ENCODE peak calls at places on chromosomes 2 and 18, in eight cellular contexts. One of them, this sample, is unnamed.

GRCh38 chr2:28610583-28611201 is 114.8 kb downstream of the PLB1 start:
- DNase-seq in MM.1S: no peak
- DNase-seq in lower leg skin: no peak
- DNase-seq in cardiac muscle cell: no peak
- DNase-seq in osteocyte: no peak
- DNase-seq in progenitor cell of endocrine pancreas: no peak
- DNase-seq in CD8-positive, alpha-beta T cell: peak
- DNase-seq in left lung: no peak
- DNase-seq in this sample: peak

GRCh38 chr2:154710078-154710477 is 11.6 kb downstream of the KCNJ3 start:
- DNase-seq in MM.1S: no peak
- DNase-seq in lower leg skin: no peak
- DNase-seq in cardiac muscle cell: no peak
- DNase-seq in osteocyte: no peak
- DNase-seq in progenitor cell of endocrine pancreas: no peak
- DNase-seq in CD8-positive, alpha-beta T cell: no peak
- DNase-seq in left lung: no peak
- DNase-seq in this sample: no peak

GRCh38 chr2:238380785-238381184 is 45.9 kb upstream of the ASB1 start:
- DNase-seq in MM.1S: no peak
- DNase-seq in lower leg skin: no peak
- DNase-seq in cardiac muscle cell: no peak
- DNase-seq in osteocyte: no peak
- DNase-seq in progenitor cell of endocrine pancreas: no peak
- DNase-seq in CD8-positive, alpha-beta T cell: no peak
- DNase-seq in left lung: no peak
- DNase-seq in this sample: peak

GRCh38 chr2:85765081-85765731 is 11.4 kb downstream of the ATOH8 start:
- DNase-seq in MM.1S: no peak
- DNase-seq in lower leg skin: no peak
- DNase-seq in cardiac muscle cell: peak
- DNase-seq in osteocyte: no peak
- DNase-seq in progenitor cell of endocrine pancreas: no peak
- DNase-seq in CD8-positive, alpha-beta T cell: no peak
- DNase-seq in left lung: no peak
- DNase-seq in this sample: no peak

GRCh38 chr18:55320399-55321255 is 267.4 kb downstream of the TCF4 start:
- DNase-seq in MM.1S: peak
- DNase-seq in lower leg skin: no peak
- DNase-seq in cardiac muscle cell: no peak
- DNase-seq in osteocyte: no peak
- DNase-seq in progenitor cell of endocrine pancreas: no peak
- DNase-seq in CD8-positive, alpha-beta T cell: no peak
- DNase-seq in left lung: no peak
- DNase-seq in this sample: no peak

GRCh38 chr2:29270606-29271005 is 155.4 kb downstream of the CLIP4 start:
- DNase-seq in MM.1S: no peak
- DNase-seq in lower leg skin: peak
- DNase-seq in cardiac muscle cell: no peak
- DNase-seq in osteocyte: no peak
- DNase-seq in progenitor cell of endocrine pancreas: no peak
- DNase-seq in CD8-positive, alpha-beta T cell: no peak
- DNase-seq in left lung: no peak
- DNase-seq in this sample: no peak

GRCh38 chr2:179440642-179441251 is 176.1 kb upstream of the SESTD1 start:
- DNase-seq in MM.1S: peak
- DNase-seq in lower leg skin: no peak
- DNase-seq in cardiac muscle cell: no peak
- DNase-seq in osteocyte: no peak
- DNase-seq in progenitor cell of endocrine pancreas: no peak
- DNase-seq in CD8-positive, alpha-beta T cell: no peak
- DNase-seq in left lung: no peak
- DNase-seq in this sample: peak

GRCh38 chr2:236080412-236080811 is 87.8 kb downstream of the GBX2 start:
- DNase-seq in MM.1S: no peak
- DNase-seq in lower leg skin: no peak
- DNase-seq in cardiac muscle cell: no peak
- DNase-seq in osteocyte: no peak
- DNase-seq in progenitor cell of endocrine pancreas: no peak
- DNase-seq in CD8-positive, alpha-beta T cell: no peak
- DNase-seq in left lung: no peak
- DNase-seq in this sample: no peak

GRCh38 chr2:232021881-232022280 is 60.4 kb downstream of the DIS3L2 start:
- DNase-seq in MM.1S: no peak
- DNase-seq in lower leg skin: no peak
- DNase-seq in cardiac muscle cell: no peak
- DNase-seq in osteocyte: no peak
- DNase-seq in progenitor cell of endocrine pancreas: no peak
- DNase-seq in CD8-positive, alpha-beta T cell: no peak
- DNase-seq in left lung: no peak
- DNase-seq in this sample: no peak

GRCh38 chr2:53786371-53787254 is at the start of the genes ASB3 and ERLEC1:
- DNase-seq in MM.1S: peak
- DNase-seq in lower leg skin: peak
- DNase-seq in cardiac muscle cell: peak
- DNase-seq in osteocyte: peak
- DNase-seq in progenitor cell of endocrine pancreas: peak
- DNase-seq in CD8-positive, alpha-beta T cell: peak
- DNase-seq in left lung: peak
- DNase-seq in this sample: peak
- TF ChIP-seq CTCF in MM.1S: no peak
- TF ChIP-seq CTCF in lower leg skin: no peak
- TF ChIP-seq CTCF in cardiac muscle cell: no peak
- TF ChIP-seq CTCF in osteocyte: no peak
- TF ChIP-seq CTCF in progenitor cell of endocrine pancreas: no peak
- TF ChIP-seq CTCF in CD8-positive, alpha-beta T cell: no peak
- TF ChIP-seq CTCF in left lung: no peak
- TF ChIP-seq CTCF in this sample: no peak

GRCh38 chr2:3423492-3424170 is 44.1 kb downstream of the TRAPPC12 start:
- DNase-seq in MM.1S: peak
- DNase-seq in lower leg skin: peak
- DNase-seq in cardiac muscle cell: peak
- DNase-seq in osteocyte: peak
- DNase-seq in progenitor cell of endocrine pancreas: peak
- DNase-seq in CD8-positive, alpha-beta T cell: peak
- DNase-seq in left lung: peak
- DNase-seq in this sample: peak

GRCh38 chr2:3421541-3421940 is 42.0 kb downstream of the TRAPPC12 start:
- DNase-seq in MM.1S: no peak
- DNase-seq in lower leg skin: no peak
- DNase-seq in cardiac muscle cell: no peak
- DNase-seq in osteocyte: no peak
- DNase-seq in progenitor cell of endocrine pancreas: no peak
- DNase-seq in CD8-positive, alpha-beta T cell: no peak
- DNase-seq in left lung: no peak
- DNase-seq in this sample: no peak

GRCh38 chr2:3426615-3427014 is 47.1 kb downstream of the TRAPPC12 start:
- DNase-seq in MM.1S: no peak
- DNase-seq in lower leg skin: no peak
- DNase-seq in cardiac muscle cell: no peak
- DNase-seq in osteocyte: no peak
- DNase-seq in progenitor cell of endocrine pancreas: no peak
- DNase-seq in CD8-positive, alpha-beta T cell: no peak
- DNase-seq in left lung: no peak
- DNase-seq in this sample: no peak

GRCh38 chr2:3422161-3422767 is 42.8 kb downstream of the TRAPPC12 start:
- DNase-seq in MM.1S: no peak
- DNase-seq in lower leg skin: no peak
- DNase-seq in cardiac muscle cell: no peak
- DNase-seq in osteocyte: no peak
- DNase-seq in progenitor cell of endocrine pancreas: no peak
- DNase-seq in CD8-positive, alpha-beta T cell: no peak
- DNase-seq in left lung: no peak
- DNase-seq in this sample: no peak

DNA sequence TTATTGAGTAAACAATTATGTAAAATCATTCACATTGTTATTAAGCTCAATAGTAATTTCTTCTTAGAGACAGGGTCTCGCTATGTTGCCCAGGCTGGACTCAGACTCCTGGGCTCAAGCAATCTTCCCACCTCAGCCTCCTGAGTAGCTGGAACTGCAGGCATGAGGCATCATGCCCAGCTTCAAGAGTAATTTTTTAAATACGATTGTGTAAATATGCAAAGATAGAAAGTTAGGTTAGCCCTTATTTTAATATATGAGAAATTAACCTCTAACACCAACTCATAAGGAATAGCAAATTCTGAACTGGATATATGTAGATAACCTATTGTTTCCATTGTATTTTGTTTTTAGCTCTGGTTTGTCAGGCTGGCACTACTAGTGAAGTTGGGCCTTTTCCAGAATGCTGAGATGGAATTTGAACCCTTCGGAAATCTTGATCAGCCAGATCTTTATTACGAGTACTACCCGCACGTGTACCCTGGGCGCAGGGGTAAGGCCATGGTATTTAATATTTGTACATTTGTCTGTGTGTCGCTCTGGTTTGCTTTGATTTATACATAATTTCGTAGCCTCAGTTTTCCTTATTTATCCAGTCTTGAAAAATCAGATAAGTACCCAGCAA is 44.8 kb downstream of the TRAPPC12 start:
- DNase-seq in MM.1S: no peak
- DNase-seq in lower leg skin: no peak
- DNase-seq in cardiac muscle cell: no peak
- DNase-seq in osteocyte: no peak
- DNase-seq in progenitor cell of endocrine pancreas: no peak
- DNase-seq in CD8-positive, alpha-beta T cell: no peak
- DNase-seq in left lung: no peak
- DNase-seq in this sample: no peak
- TF ChIP-seq CTCF in MM.1S: no peak
- TF ChIP-seq CTCF in lower leg skin: no peak
- TF ChIP-seq CTCF in cardiac muscle cell: no peak
- TF ChIP-seq CTCF in osteocyte: peak
- TF ChIP-seq CTCF in progenitor cell of endocrine pancreas: no peak
- TF ChIP-seq CTCF in CD8-positive, alpha-beta T cell: peak
- TF ChIP-seq CTCF in left lung: no peak
- TF ChIP-seq CTCF in this sample: no peak

DNA sequence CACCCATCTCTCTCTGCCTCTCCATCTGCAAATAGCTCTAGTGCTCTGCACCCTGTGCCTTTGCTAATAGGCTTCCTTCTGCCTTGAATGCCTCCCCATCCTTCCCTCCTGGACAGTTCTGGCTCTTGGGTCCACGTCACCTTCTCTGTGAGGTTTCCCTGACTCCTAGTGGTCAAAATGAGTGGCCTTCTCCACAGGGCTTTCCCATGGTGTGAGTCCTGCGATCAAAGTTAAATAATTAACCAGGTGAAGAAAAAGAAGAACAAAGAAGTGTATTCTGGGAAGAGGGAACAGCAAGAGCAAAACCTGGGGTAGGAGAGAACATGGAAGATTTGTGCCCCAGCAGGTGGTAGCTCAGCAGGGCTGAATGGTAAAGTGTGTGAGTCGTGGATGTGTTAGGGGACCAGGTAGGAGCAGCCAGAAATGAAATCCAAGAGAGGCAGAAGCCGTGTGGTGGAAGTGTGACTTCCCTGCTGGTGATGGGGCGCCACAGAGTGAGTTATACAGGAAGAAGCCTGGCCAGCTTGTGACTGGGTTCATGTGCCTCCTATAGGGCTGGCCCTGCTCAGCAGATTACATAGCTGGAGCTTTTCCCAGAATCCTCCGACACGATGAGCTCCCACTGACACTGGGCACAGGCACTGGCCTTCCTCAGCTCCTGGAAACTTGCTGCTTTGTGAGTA is 93.8 kb upstream of the LDAH start:
- DNase-seq in MM.1S: no peak
- DNase-seq in lower leg skin: no peak
- DNase-seq in cardiac muscle cell: no peak
- DNase-seq in osteocyte: peak
- DNase-seq in progenitor cell of endocrine pancreas: no peak
- DNase-seq in CD8-positive, alpha-beta T cell: no peak
- DNase-seq in left lung: no peak
- DNase-seq in this sample: peak
- TF ChIP-seq CTCF in MM.1S: peak
- TF ChIP-seq CTCF in lower leg skin: no peak
- TF ChIP-seq CTCF in cardiac muscle cell: peak
- TF ChIP-seq CTCF in osteocyte: peak
- TF ChIP-seq CTCF in progenitor cell of endocrine pancreas: peak
- TF ChIP-seq CTCF in CD8-positive, alpha-beta T cell: no peak
- TF ChIP-seq CTCF in left lung: no peak
- TF ChIP-seq CTCF in this sample: no peak

DNA sequence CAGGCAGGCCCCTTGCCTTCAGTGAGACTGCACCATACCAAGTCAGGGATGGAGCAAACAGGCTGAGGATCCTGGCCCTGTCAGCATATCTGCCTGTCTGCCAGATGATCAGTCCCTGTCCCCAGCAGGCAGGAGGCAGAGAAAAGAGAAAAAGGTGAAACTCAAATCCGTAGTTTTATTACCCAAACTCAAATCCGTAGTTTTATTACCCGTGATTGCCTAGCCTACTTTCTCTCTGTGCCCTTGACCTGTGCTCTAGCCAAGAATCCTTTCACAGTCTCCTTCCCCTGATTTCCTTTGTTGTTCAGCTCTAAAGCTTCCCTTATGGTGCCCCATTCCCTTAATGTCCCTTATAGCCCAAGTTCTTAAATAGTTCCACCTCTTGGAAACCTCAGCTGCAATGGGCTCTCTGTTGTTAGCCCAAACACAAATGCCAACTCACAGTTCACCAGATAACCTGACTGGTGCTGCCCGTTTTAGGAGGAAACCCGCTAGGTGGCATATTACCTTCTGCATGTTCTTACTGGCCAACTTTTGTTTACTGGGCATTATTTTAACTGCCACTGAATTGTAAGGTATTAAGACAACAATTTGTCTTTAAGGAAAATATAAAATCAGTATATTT is 125.6 kb upstream of the FZD5 start:
- DNase-seq in MM.1S: no peak
- DNase-seq in lower leg skin: no peak
- DNase-seq in cardiac muscle cell: no peak
- DNase-seq in osteocyte: no peak
- DNase-seq in progenitor cell of endocrine pancreas: no peak
- DNase-seq in CD8-positive, alpha-beta T cell: no peak
- DNase-seq in left lung: no peak
- DNase-seq in this sample: no peak
- TF ChIP-seq CTCF in MM.1S: no peak
- TF ChIP-seq CTCF in lower leg skin: no peak
- TF ChIP-seq CTCF in cardiac muscle cell: no peak
- TF ChIP-seq CTCF in osteocyte: no peak
- TF ChIP-seq CTCF in progenitor cell of endocrine pancreas: no peak
- TF ChIP-seq CTCF in CD8-positive, alpha-beta T cell: no peak
- TF ChIP-seq CTCF in left lung: no peak
- TF ChIP-seq CTCF in this sample: no peak

DNA sequence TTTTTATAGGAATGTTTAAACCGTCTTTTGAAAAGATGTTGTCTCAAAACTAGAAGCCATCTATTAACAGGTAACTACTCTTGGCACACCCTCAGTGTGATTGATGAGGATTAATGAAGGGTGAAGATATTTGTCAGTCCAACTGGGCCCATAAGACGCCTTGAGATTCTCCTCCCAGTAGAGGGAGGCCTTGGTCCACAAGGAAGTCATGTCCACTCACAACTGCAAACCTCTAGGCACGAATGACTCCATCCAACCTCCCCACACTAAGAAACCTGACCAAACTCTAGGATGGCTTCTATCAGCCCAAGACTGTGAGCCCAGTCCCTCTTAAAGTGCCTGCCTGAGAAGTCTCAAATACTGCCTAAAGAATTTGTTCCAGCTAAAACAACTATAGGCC is 19.2 kb upstream of the GRP start:
- DNase-seq in MM.1S: no peak
- DNase-seq in lower leg skin: peak
- DNase-seq in cardiac muscle cell: no peak
- DNase-seq in osteocyte: no peak
- DNase-seq in progenitor cell of endocrine pancreas: no peak
- DNase-seq in CD8-positive, alpha-beta T cell: no peak
- DNase-seq in left lung: no peak
- DNase-seq in this sample: peak
- TF ChIP-seq CTCF in MM.1S: no peak
- TF ChIP-seq CTCF in lower leg skin: no peak
- TF ChIP-seq CTCF in cardiac muscle cell: no peak
- TF ChIP-seq CTCF in osteocyte: no peak
- TF ChIP-seq CTCF in progenitor cell of endocrine pancreas: no peak
- TF ChIP-seq CTCF in CD8-positive, alpha-beta T cell: no peak
- TF ChIP-seq CTCF in left lung: no peak
- TF ChIP-seq CTCF in this sample: no peak

GRCh38 chr2:71275939-71276310 is 49.0 kb upstream of the PAIP2B start:
- DNase-seq in MM.1S: peak
- DNase-seq in lower leg skin: no peak
- DNase-seq in cardiac muscle cell: no peak
- DNase-seq in osteocyte: no peak
- DNase-seq in progenitor cell of endocrine pancreas: no peak
- DNase-seq in CD8-positive, alpha-beta T cell: no peak
- DNase-seq in left lung: no peak
- DNase-seq in this sample: no peak
- TF ChIP-seq CTCF in MM.1S: no peak
- TF ChIP-seq CTCF in lower leg skin: no peak
- TF ChIP-seq CTCF in cardiac muscle cell: no peak
- TF ChIP-seq CTCF in osteocyte: no peak
- TF ChIP-seq CTCF in progenitor cell of endocrine pancreas: no peak
- TF ChIP-seq CTCF in CD8-positive, alpha-beta T cell: no peak
- TF ChIP-seq CTCF in left lung: no peak
- TF ChIP-seq CTCF in this sample: no peak